ENCODE peak calls at places on chromosomes 2 and 18, in eight cellular contexts. C, A, T, X, I, R, M and W are unnamed samples.

GRCh38 chr2:118032169-118033013 is 18.5 kb upstream of the CCDC93 start:
- DNase-seq in C (peak; percentile 37), A (no peak), T (no peak), X (no peak), I (no peak), R (peak; percentile 34), M (peak; percentile 69), W (peak; percentile 14)

GRCh38 chr18:74073957-74074356 is 73.7 kb downstream of the FBXO15 start:
- DNase-seq in C (no peak), A (no peak), T (no peak), X (no peak), I (no peak), R (no peak), M (no peak), W (no peak)

GRCh38 chr2:157875720-157876065 is 437 bp downstream of the ACVR1 start:
- DNase-seq in C (peak; percentile 36), A (peak; percentile 26), T (no peak), X (no peak), I (no peak), R (no peak), M (peak; percentile 71), W (peak; percentile 68)

GRCh38 chr18:45783097-45784075 is 42.1 kb upstream of the SIGLEC15 start:
- DNase-seq in C (no peak), A (no peak), T (no peak), X (no peak), I (no peak), R (peak; percentile 78), M (no peak), W (no peak)

GRCh38 chr2:191166111-191166755 is 15.4 kb upstream of the STAT4 start:
- DNase-seq in C (no peak), A (no peak), T (no peak), X (peak; percentile 15), I (no peak), R (peak; percentile 89), M (no peak), W (no peak)

GRCh38 chr18:42339324-42339723 is 384.3 kb downstream of the PIK3C3 start:
- DNase-seq in C (no peak), A (no peak), T (no peak), X (no peak), I (no peak), R (no peak), M (no peak), W (no peak)

GRCh38 chr2:75432761-75433361 is 127.9 kb downstream of the EVA1A start:
- DNase-seq in C (no peak), A (no peak), T (no peak), X (no peak), I (no peak), R (peak; percentile 5), M (no peak), W (no peak)

GRCh38 chr2:129502781-129503180 is 476.7 kb upstream of the RAB6C start:
- DNase-seq in C (no peak), A (no peak), T (no peak), X (no peak), I (no peak), R (no peak), M (no peak), W (no peak)

GRCh38 chr2:17672583-17673317 is 80.9 kb downstream of the SMC6 start:
- DNase-seq in C (no peak), A (no peak), T (no peak), X (no peak), I (no peak), R (peak; percentile 79), M (no peak), W (no peak)

GRCh38 chr2:200028998-200029397 is 73.6 kb downstream of the MAIP1 start:
- DNase-seq in C (no peak), A (no peak), T (no peak), X (no peak), I (no peak), R (peak; percentile 12), M (no peak), W (no peak)

GRCh38 chr18:43001821-43002220 is 113.7 kb downstream of the RIT2 start:
- DNase-seq in C (no peak), A (no peak), T (no peak), X (no peak), I (no peak), R (peak; percentile 0), M (no peak), W (no peak)

GRCh38 chr2:117359266-117359970 is 455.1 kb upstream of the DDX18 start:
- DNase-seq in C (no peak), A (no peak), T (no peak), X (peak; percentile 23), I (no peak), R (no peak), M (no peak), W (no peak)

GRCh38 chr2:132670961-132671781 is 1.2 kb upstream of the LYPD1 start:
- DNase-seq in C (peak; percentile 14), A (no peak), T (no peak), X (no peak), I (no peak), R (peak; percentile 97), M (no peak), W (no peak)

GRCh38 chr18:54671291-54671881 is 80.3 kb downstream of the DYNAP start:
- DNase-seq in C (no peak), A (no peak), T (no peak), X (no peak), I (no peak), R (peak; percentile 42), M (no peak), W (no peak)

GRCh38 chr2:28193552-28194383 is 198.9 kb upstream of the FOSL2 start:
- DNase-seq in C (no peak), A (no peak), T (no peak), X (no peak), I (peak; percentile 15), R (peak; percentile 46), M (no peak), W (no peak)

GRCh38 chr2:106919012-106919411 is 33.0 kb upstream of the ST6GAL2 start:
- DNase-seq in C (no peak), A (no peak), T (no peak), X (no peak), I (no peak), R (no peak), M (no peak), W (no peak)

GRCh38 chr18:54388203-54389142 is 30.8 kb downstream of the C18orf54 start:
- DNase-seq in C (no peak), A (no peak), T (no peak), X (no peak), I (peak; percentile 79), R (peak; percentile 85), M (no peak), W (peak; percentile 30)

GRCh38 chr2:234608946-234609345 is 112.1 kb upstream of the ARL4C start:
- DNase-seq in C (no peak), A (no peak), T (no peak), X (no peak), I (no peak), R (no peak), M (no peak), W (no peak)

GRCh38 chr18:79394438-79395307 is 1.1 kb upstream of the NFATC1 start:
- DNase-seq in C (no peak), A (no peak), T (peak; percentile 81), X (no peak), I (no peak), R (peak; percentile 49), M (peak; percentile 82), W (no peak)

GRCh38 chr18:12011962-12012549 is 30.7 kb downstream of the IMPA2 start:
- DNase-seq in C (no peak), A (no peak), T (no peak), X (no peak), I (no peak), R (peak; percentile 58), M (no peak), W (no peak)

GRCh38 chr2:202149155-202149762 is 76.2 kb downstream of the KIAA2012 start:
- DNase-seq in C (peak; percentile 41), A (no peak), T (peak; percentile 69), X (no peak), I (no peak), R (peak; percentile 57), M (peak; percentile 71), W (no peak)

GRCh38 chr18:5817821-5818220 is 77.5 kb downstream of the TMEM200C start:
- DNase-seq in C (no peak), A (no peak), T (no peak), X (no peak), I (no peak), R (no peak), M (no peak), W (no peak)

GRCh38 chr18:7567487-7568425 is 640 bp downstream of the PTPRM start:
- DNase-seq in C (peak; percentile 49), A (no peak), T (peak; percentile 80), X (peak; percentile 52), I (no peak), R (peak; percentile 64), M (peak; percentile 78), W (no peak)

GRCh38 chr2:85578243-85579180 is 1.1 kb downstream of the VAMP8 start:
- DNase-seq in C (no peak), A (no peak), T (peak; percentile 80), X (no peak), I (peak; percentile 86), R (no peak), M (no peak), W (no peak)

GRCh38 chr2:174176898-174177297 is 71.4 kb downstream of the OLA1 start:
- DNase-seq in C (no peak), A (no peak), T (no peak), X (no peak), I (no peak), R (peak; percentile 44), M (no peak), W (no peak)

GRCh38 chr2:32559136-32559535 is 68.7 kb upstream of the TTC27 start:
- DNase-seq in C (no peak), A (no peak), T (no peak), X (no peak), I (peak; percentile 47), R (peak; percentile 33), M (no peak), W (no peak)

GRCh38 chr2:201158111-201158929 is 24.6 kb upstream of the CASP10 start:
- DNase-seq in C (peak; percentile 54), A (no peak), T (peak; percentile 78), X (peak; percentile 25), I (peak; percentile 81), R (peak; percentile 83), M (peak; percentile 77), W (peak; percentile 49)

GRCh38 chr2:30226144-30227032 is 4.9 kb upstream of the LBH start:
- DNase-seq in C (no peak), A (no peak), T (no peak), X (no peak), I (no peak), R (peak; percentile 72), M (no peak), W (no peak)

GRCh38 chr18:78758496-78758895 is 221.1 kb upstream of the SALL3 start:
- DNase-seq in C (no peak), A (no peak), T (no peak), X (no peak), I (no peak), R (no peak), M (no peak), W (no peak)

GRCh38 chr18:54261894-54262293 is 7.4 kb upstream of the POLI start:
- DNase-seq in C (no peak), A (no peak), T (no peak), X (no peak), I (no peak), R (no peak), M (no peak), W (no peak)

GRCh38 chr2:20935168-20935567 is 108.7 kb downstream of the APOB start:
- DNase-seq in C (no peak), A (no peak), T (no peak), X (no peak), I (no peak), R (no peak), M (no peak), W (no peak)

GRCh38 chr18:32909798-32910561 is 137.2 kb upstream of the KLHL14 start:
- DNase-seq in C (no peak), A (no peak), T (no peak), X (no peak), I (no peak), R (no peak), M (no peak), W (no peak)

GRCh38 chr2:95578529-95578928 is 13.3 kb upstream of the TRIM43 start:
- DNase-seq in C (no peak), A (no peak), T (no peak), X (no peak), I (no peak), R (no peak), M (no peak), W (no peak)